ENCODE peak calls at places on chromosomes 11 and 22, in eight cellular contexts. Y is sigmoid colon, X is fibroblast of pulmonary artery, J is fibroblast of the aortic adventitia, B is GM06990, O is cardiac fibroblast, M is RWPE1, F is cardiac muscle cell. S is an unnamed sample.

GRCh38 chr11:65402790-65403189 is 16.4 kb downstream of the FRMD8 start:
- DNase-seq in X (no peak), F (no peak), O (no peak), J (no peak), Y (no peak), M (no peak), B (no peak), S (no peak)

GRCh38 chr22:37609240-37610152 is 862 bp downstream of the GGA1 start:
- DNase-seq in O (no peak), Y (no peak), J (peak), M (peak), X (peak), F (no peak), B (no peak), S (no peak)

GRCh38 chr11:73314121-73314948 is 6.3 kb downstream of the ARHGEF17 start:
- DNase-seq in J (no peak), X (peak), F (peak), O (peak), M (no peak), B (no peak), Y (peak), S (no peak)

GRCh38 chr22:17960695-17961442 is 63.5 kb downstream of the MICAL3 start:
- DNase-seq in J (no peak), B (no peak), Y (no peak), M (no peak), O (no peak), F (no peak), X (no peak), S (no peak)

GRCh38 chr11:95734009-95734572 is 55.5 kb downstream of the FAM76B start:
- DNase-seq in J (no peak), M (no peak), B (no peak), O (no peak), F (peak), Y (no peak), X (no peak), S (no peak)

GRCh38 chr11:2772544-2773031 is 72.8 kb upstream of the KCNQ1OT1 start:
- DNase-seq in Y (no peak), O (no peak), B (no peak), J (no peak), F (no peak), M (peak), X (peak), S (no peak)

GRCh38 chr11:35407041-35407440 is 12.3 kb downstream of the SLC1A2 start:
- DNase-seq in J (no peak), B (no peak), Y (no peak), O (no peak), F (no peak), X (no peak), M (no peak), S (no peak)

GRCh38 chr11:15836801-15837200 is 519.5 kb downstream of the SOX6 start:
- DNase-seq in Y (no peak), O (no peak), F (no peak), J (no peak), B (no peak), X (no peak), M (no peak), S (no peak)

GRCh38 chr11:96263361-96263763 is 79.6 kb downstream of the MAML2 start:
- DNase-seq in X (peak), O (peak), F (no peak), B (no peak), J (peak), M (peak), Y (no peak), S (no peak)

GRCh38 chr11:15276616-15277015 is 161.9 kb downstream of the INSC start:
- DNase-seq in O (peak), F (peak), Y (no peak), B (no peak), J (peak), X (peak), M (no peak), S (no peak)

GRCh38 chr11:44744160-44744559 is 17.4 kb downstream of the TSPAN18 start:
- DNase-seq in M (no peak), X (no peak), B (no peak), F (no peak), O (no peak), Y (peak), J (no peak), S (no peak)

GRCh38 chr22:32127904-32128303 is 31.2 kb downstream of the C22orf42 start:
- DNase-seq in M (no peak), B (no peak), O (no peak), J (no peak), Y (no peak), F (no peak), X (no peak), S (no peak)

GRCh38 chr22:19878461-19879247 is 24.0 kb upstream of the GNB1L start:
- DNase-seq in J (no peak), M (no peak), F (no peak), Y (peak), B (no peak), O (no peak), X (no peak), S (no peak)

GRCh38 chr11:104159356-104159755 is 4.6 kb downstream of the PDGFD start:
- DNase-seq in B (no peak), J (no peak), X (no peak), F (no peak), Y (no peak), M (no peak), O (no peak), S (no peak)

DNA sequence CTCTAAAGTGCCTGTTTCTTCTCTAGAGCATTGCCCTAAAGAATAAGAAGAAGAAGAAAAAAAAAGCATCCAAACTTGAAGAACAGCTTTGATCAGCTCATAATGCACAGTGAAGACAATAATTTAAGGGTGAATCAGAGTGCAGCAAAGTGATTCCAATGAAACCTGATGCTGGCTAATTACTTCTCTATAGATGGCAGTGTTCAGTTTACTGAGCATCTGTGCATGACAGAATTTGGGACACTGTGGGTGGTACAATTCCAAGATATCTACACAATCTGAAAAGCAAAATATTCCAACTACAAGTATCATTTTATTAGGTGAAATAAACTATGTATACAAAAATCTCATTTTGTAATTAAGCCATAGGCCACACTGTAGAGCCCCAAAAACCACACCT is 450.5 kb upstream of the CCDC90B start:
- DNase-seq in M (no peak), X (no peak), J (no peak), B (no peak), Y (no peak), F (no peak), O (no peak), S (no peak)
- TF ChIP-seq CTCF in M (no peak), X (no peak), J (no peak), B (no peak), Y (no peak), F (no peak), O (no peak), S (no peak)

GRCh38 chr22:25774575-25775026 is 32.6 kb downstream of the MYO18B start:
- DNase-seq in Y (no peak), X (no peak), J (no peak), B (no peak), F (no peak), M (no peak), O (no peak), S (no peak)
- TF ChIP-seq CTCF in Y (no peak), X (peak), J (peak), B (peak), F (peak), M (peak), O (peak), S (peak)

DNA sequence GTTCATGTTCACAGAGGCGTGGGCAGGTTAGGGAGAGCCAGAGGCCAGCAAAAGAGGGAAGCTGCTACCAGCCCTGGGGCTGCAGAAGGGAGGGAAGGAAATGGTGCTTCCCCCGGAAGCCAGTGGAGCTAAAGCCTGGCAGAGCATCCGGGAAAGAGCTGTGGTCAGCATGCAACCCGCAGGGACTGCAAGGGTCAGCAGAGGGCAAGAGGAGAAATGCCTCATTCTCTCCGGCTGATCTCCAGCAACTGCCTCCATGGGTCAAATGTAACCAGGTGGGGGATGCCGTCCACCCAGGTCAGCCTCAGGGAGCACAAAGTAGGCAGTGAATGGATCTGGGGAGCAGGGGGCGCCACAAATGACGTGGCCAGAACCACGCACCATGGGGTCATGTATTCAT is 36.9 kb upstream of the PRR5 start:
- DNase-seq in X (no peak), B (no peak), F (no peak), M (no peak), O (no peak), J (no peak), Y (peak), S (no peak)
- TF ChIP-seq CTCF in X (no peak), B (no peak), F (no peak), M (no peak), O (no peak), J (no peak), Y (no peak), S (no peak)

GRCh38 chr11:131246589-131247164 is 123.7 kb upstream of the NTM start:
- DNase-seq in M (no peak), F (peak), X (no peak), Y (no peak), J (no peak), O (no peak), B (peak), S (no peak)
- TF ChIP-seq CTCF in M (no peak), F (peak), X (peak), Y (no peak), J (peak), O (peak), B (peak), S (peak)

GRCh38 chr11:9072790-9073189 is 18.6 kb downstream of the SCUBE2 start:
- DNase-seq in J (no peak), B (no peak), M (no peak), X (no peak), F (no peak), O (no peak), Y (no peak), S (no peak)

GRCh38 chr11:9076046-9076445 is 15.4 kb downstream of the SCUBE2 start:
- DNase-seq in J (no peak), Y (no peak), O (no peak), B (no peak), F (no peak), M (no peak), X (no peak), S (no peak)

GRCh38 chr11:9073826-9074225 is 17.6 kb downstream of the SCUBE2 start:
- DNase-seq in X (no peak), B (no peak), F (no peak), J (no peak), Y (no peak), M (no peak), O (no peak), S (no peak)

GRCh38 chr11:9075441-9076000 is 15.9 kb downstream of the SCUBE2 start:
- DNase-seq in J (no peak), O (peak), M (no peak), F (no peak), B (no peak), X (no peak), Y (no peak), S (no peak)

DNA sequence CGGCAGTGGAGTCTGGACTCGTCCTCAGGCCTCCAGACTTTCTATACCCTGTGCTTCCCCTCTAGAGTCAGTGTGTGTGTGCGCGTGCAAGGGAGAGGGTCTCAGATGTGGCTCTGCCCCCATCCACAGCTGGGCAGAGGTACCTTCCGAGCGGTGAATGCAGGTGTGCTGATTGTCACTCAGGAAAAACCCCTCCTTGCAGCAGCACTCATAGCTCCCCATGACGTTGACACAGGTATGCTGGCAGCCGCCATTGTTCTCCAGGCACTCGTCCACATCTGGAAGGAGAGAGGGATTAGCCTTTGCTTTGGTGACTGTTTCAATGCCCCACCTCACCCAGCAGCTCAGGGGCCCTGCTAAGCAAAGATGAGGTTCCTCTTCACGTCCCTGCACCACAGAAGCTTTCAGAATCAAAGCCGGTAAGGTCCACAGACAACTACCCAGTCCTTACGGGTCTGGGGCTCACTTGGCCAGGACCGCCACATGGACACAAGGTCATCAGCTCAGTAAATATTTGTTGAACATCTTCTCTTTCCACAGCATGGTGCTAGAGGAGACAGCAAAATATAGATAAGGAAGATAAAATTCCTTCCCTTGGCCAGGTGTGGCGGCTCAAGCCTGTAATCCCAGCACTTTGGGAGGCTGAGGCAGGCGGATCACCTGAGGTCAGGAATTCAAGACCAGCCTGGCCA is 16.9 kb downstream of the SCUBE2 start:
- DNase-seq in F (no peak), J (no peak), M (no peak), X (no peak), B (no peak), O (no peak), Y (no peak), S (no peak)
- TF ChIP-seq CTCF in F (no peak), J (no peak), M (no peak), X (no peak), B (no peak), O (no peak), Y (no peak), S (no peak)

DNA sequence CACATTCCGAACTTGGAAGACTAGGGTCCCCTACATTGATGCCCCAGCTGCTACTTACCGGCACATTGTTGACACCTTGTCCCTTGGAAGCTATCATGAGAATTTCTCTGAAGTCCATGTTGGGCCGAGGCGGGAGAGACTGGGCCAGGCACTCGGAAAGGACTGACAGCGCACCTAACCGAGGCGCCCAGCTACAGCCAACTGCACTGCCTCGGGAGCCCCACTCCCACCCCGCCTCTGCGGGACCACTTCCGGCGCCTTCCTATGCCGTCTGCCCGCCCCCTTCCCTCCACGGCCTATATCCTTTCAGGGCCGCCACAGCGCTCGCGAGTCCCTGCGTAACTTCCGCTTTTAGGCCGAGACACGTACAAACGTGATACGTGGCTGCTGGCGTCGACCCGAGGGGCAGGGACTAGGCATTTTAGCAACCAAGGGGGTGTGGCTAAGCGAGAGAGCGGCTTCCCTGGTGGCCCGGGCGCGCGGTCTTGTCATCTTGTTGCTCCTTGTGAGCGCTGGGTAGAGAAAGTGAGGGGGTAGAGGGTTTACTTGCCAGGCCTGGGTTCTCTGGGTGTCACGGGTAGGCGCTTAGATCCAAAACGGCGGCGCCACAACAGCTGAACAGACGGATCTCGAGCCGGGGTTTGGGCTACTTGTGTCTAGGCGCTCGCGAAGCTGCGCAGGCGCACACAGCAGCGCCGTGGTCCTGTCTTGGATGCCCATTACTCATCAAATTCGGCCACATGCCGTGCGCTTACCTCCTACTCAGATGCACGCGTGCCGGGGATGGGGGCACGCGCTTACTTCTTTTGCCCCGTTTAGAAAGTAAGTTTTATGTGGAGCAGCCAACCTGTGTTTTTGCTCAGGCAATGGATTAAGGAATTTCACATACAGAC is at the start of gene SPTY2D1:
- DNase-seq in J (peak), M (peak), B (peak), X (peak), O (peak), F (peak), Y (peak), S (peak)
- TF ChIP-seq CTCF in J (peak), M (no peak), B (no peak), X (no peak), O (no peak), F (no peak), Y (no peak), S (peak)

GRCh38 chr11:1566381-1567051 is 5.6 kb downstream of the DUSP8 start:
- DNase-seq in M (no peak), Y (no peak), O (no peak), X (no peak), B (no peak), J (no peak), F (no peak), S (no peak)
- TF ChIP-seq CTCF in M (no peak), Y (no peak), O (no peak), X (peak), B (peak), J (no peak), F (no peak), S (peak)